ENCODE peak calls at places on chromosome 3, in nine cellular contexts. One of them, this sample, is unnamed.

GRCh38 chr3:190644766-190645165 is 130.9 kb downstream of the IL1RAP start:
- DNase-seq in adrenal gland: no peak
- DNase-seq in neural progenitor cell: no peak
- DNase-seq in upper lobe of left lung: no peak
- DNase-seq in lung: no peak
- DNase-seq in left lung: no peak
- DNase-seq in GM23338: no peak
- DNase-seq in psoas muscle: no peak
- DNase-seq in tibial artery: no peak
- DNase-seq in this sample: no peak

GRCh38 chr3:49602877-49603411 is 48.7 kb downstream of the BSN start:
- DNase-seq in adrenal gland: no peak
- DNase-seq in neural progenitor cell: no peak
- DNase-seq in upper lobe of left lung: no peak
- DNase-seq in lung: no peak
- DNase-seq in left lung: no peak
- DNase-seq in GM23338: no peak
- DNase-seq in psoas muscle: no peak
- DNase-seq in tibial artery: no peak
- DNase-seq in this sample: no peak

GRCh38 chr3:113697192-113698090 is 999 bp upstream of the USF3 start:
- DNase-seq in adrenal gland: peak; percentile 69
- DNase-seq in neural progenitor cell: peak; percentile 27
- DNase-seq in upper lobe of left lung: peak; percentile 28
- DNase-seq in lung: no peak
- DNase-seq in left lung: peak; percentile 39
- DNase-seq in GM23338: peak; percentile 66
- DNase-seq in psoas muscle: no peak
- DNase-seq in tibial artery: no peak
- DNase-seq in this sample: no peak

GRCh38 chr3:187473778-187474406 is 105.7 kb downstream of the RTP4 start:
- DNase-seq in adrenal gland: no peak
- DNase-seq in neural progenitor cell: peak; percentile 7
- DNase-seq in upper lobe of left lung: no peak
- DNase-seq in lung: no peak
- DNase-seq in left lung: no peak
- DNase-seq in GM23338: peak; percentile 59
- DNase-seq in psoas muscle: no peak
- DNase-seq in tibial artery: no peak
- DNase-seq in this sample: no peak

GRCh38 chr3:181700168-181701087 is 11.3 kb upstream of the SOX2 start:
- DNase-seq in adrenal gland: peak; percentile 77
- DNase-seq in neural progenitor cell: peak; percentile 91
- DNase-seq in upper lobe of left lung: peak; percentile 54
- DNase-seq in lung: peak; percentile 72
- DNase-seq in left lung: no peak
- DNase-seq in GM23338: peak; percentile 92
- DNase-seq in psoas muscle: no peak
- DNase-seq in tibial artery: no peak
- DNase-seq in this sample: no peak

GRCh38 chr3:29642393-29643033 is 361.6 kb downstream of the RBMS3 start:
- DNase-seq in adrenal gland: peak; percentile 84
- DNase-seq in neural progenitor cell: no peak
- DNase-seq in upper lobe of left lung: peak; percentile 21
- DNase-seq in lung: no peak
- DNase-seq in left lung: no peak
- DNase-seq in GM23338: no peak
- DNase-seq in psoas muscle: peak; percentile 58
- DNase-seq in tibial artery: no peak
- DNase-seq in this sample: no peak

GRCh38 chr3:135513106-135514063 is 452.1 kb upstream of the PPP2R3A start:
- DNase-seq in adrenal gland: peak; percentile 64
- DNase-seq in neural progenitor cell: no peak
- DNase-seq in upper lobe of left lung: no peak
- DNase-seq in lung: no peak
- DNase-seq in left lung: no peak
- DNase-seq in GM23338: peak; percentile 27
- DNase-seq in psoas muscle: no peak
- DNase-seq in tibial artery: no peak
- DNase-seq in this sample: no peak

GRCh38 chr3:31695280-31696008 is 162.7 kb downstream of the STT3B start:
- DNase-seq in adrenal gland: no peak
- DNase-seq in neural progenitor cell: peak; percentile 16
- DNase-seq in upper lobe of left lung: no peak
- DNase-seq in lung: no peak
- DNase-seq in left lung: no peak
- DNase-seq in GM23338: peak; percentile 62
- DNase-seq in psoas muscle: no peak
- DNase-seq in tibial artery: no peak
- DNase-seq in this sample: no peak

GRCh38 chr3:57184516-57184915 is 15.3 kb downstream of the HESX1 start:
- DNase-seq in adrenal gland: no peak
- DNase-seq in neural progenitor cell: peak; percentile 68
- DNase-seq in upper lobe of left lung: no peak
- DNase-seq in lung: no peak
- DNase-seq in left lung: no peak
- DNase-seq in GM23338: no peak
- DNase-seq in psoas muscle: no peak
- DNase-seq in tibial artery: no peak
- DNase-seq in this sample: no peak

GRCh38 chr3:140723576-140723975 is 45.7 kb downstream of the TRIM42 start:
- DNase-seq in adrenal gland: no peak
- DNase-seq in neural progenitor cell: no peak
- DNase-seq in upper lobe of left lung: no peak
- DNase-seq in lung: no peak
- DNase-seq in left lung: no peak
- DNase-seq in GM23338: no peak
- DNase-seq in psoas muscle: no peak
- DNase-seq in tibial artery: no peak
- DNase-seq in this sample: no peak

GRCh38 chr3:12824299-12824698 is 17.1 kb downstream of the RPL32 start:
- DNase-seq in adrenal gland: no peak
- DNase-seq in neural progenitor cell: no peak
- DNase-seq in upper lobe of left lung: no peak
- DNase-seq in lung: no peak
- DNase-seq in left lung: no peak
- DNase-seq in GM23338: no peak
- DNase-seq in psoas muscle: no peak
- DNase-seq in tibial artery: no peak
- DNase-seq in this sample: no peak

DNA sequence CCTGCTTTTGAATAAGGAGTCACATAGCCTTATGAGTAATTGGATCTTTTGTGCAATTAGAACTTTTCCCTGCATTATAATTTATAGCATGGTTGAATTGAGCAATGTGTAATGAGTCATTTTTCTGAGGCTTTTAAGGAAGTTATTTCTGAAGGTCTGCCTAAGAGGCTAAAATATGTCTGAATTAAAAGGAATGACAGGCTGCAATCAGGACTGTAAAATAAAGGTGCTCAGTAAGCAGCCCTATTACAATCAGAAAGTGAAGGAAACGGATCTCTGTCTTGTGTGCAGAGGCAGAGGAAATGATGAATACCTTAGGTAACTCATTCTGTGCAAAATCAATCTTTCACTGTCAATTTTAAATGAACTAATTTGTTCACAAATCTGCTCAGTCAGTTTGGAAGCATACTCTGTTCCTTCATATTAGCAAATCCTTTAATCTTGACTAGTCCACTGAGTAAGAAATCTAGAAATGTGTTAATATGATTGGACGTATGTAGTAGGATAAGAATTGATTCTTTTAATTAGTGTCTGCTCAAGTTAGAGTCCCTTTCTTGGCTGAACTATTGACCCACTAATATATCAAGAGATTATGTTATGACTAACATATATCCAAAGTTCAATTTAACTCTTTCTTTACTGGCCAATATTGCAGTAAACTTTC is 290.1 kb downstream of the ZIC1 start:
- DNase-seq in adrenal gland: no peak
- DNase-seq in neural progenitor cell: no peak
- DNase-seq in upper lobe of left lung: no peak
- DNase-seq in lung: no peak
- DNase-seq in left lung: no peak
- DNase-seq in GM23338: no peak
- DNase-seq in psoas muscle: no peak
- DNase-seq in tibial artery: no peak
- DNase-seq in this sample: no peak
- TF ChIP-seq CTCF in adrenal gland: no peak
- TF ChIP-seq CTCF in neural progenitor cell: no peak
- TF ChIP-seq CTCF in upper lobe of left lung: no peak
- TF ChIP-seq CTCF in lung: no peak
- TF ChIP-seq CTCF in left lung: no peak
- TF ChIP-seq CTCF in GM23338: no peak
- TF ChIP-seq CTCF in psoas muscle: no peak
- TF ChIP-seq CTCF in tibial artery: no peak
- TF ChIP-seq CTCF in this sample: no peak

GRCh38 chr3:14577897-14578296 is 37.8 kb upstream of the GRIP2 start:
- DNase-seq in adrenal gland: no peak
- DNase-seq in neural progenitor cell: no peak
- DNase-seq in upper lobe of left lung: no peak
- DNase-seq in lung: no peak
- DNase-seq in left lung: no peak
- DNase-seq in GM23338: no peak
- DNase-seq in psoas muscle: no peak
- DNase-seq in tibial artery: no peak
- DNase-seq in this sample: no peak
- TF ChIP-seq CTCF in adrenal gland: no peak
- TF ChIP-seq CTCF in neural progenitor cell: no peak
- TF ChIP-seq CTCF in upper lobe of left lung: no peak
- TF ChIP-seq CTCF in lung: no peak
- TF ChIP-seq CTCF in left lung: no peak
- TF ChIP-seq CTCF in GM23338: peak; percentile 43
- TF ChIP-seq CTCF in psoas muscle: no peak
- TF ChIP-seq CTCF in tibial artery: no peak
- TF ChIP-seq CTCF in this sample: no peak

DNA sequence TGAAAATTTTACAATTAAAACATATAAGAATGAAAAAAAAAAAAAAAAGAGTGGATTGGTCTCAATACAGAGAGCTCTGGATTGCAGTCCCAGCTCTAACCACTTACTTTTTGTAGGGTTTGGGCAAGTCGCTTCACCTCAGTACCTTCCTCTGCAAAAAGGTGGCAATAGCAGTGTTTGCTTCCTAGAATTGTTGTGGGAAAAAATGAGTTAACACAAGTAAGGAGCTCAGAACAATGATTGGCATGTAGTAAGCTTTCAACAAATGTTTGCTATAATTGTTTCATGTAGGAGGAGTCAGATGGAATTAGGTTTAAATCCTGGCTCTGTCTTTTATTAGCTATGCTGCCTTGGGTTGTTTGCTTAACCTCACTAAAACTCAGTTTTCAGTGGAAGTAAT is 425.2 kb upstream of the TBL1XR1 start:
- DNase-seq in adrenal gland: no peak
- DNase-seq in neural progenitor cell: no peak
- DNase-seq in upper lobe of left lung: no peak
- DNase-seq in lung: no peak
- DNase-seq in left lung: no peak
- DNase-seq in GM23338: peak; percentile 24
- DNase-seq in psoas muscle: no peak
- DNase-seq in tibial artery: no peak
- DNase-seq in this sample: no peak
- TF ChIP-seq CTCF in adrenal gland: no peak
- TF ChIP-seq CTCF in neural progenitor cell: no peak
- TF ChIP-seq CTCF in upper lobe of left lung: no peak
- TF ChIP-seq CTCF in lung: no peak
- TF ChIP-seq CTCF in left lung: no peak
- TF ChIP-seq CTCF in GM23338: no peak
- TF ChIP-seq CTCF in psoas muscle: no peak
- TF ChIP-seq CTCF in tibial artery: no peak
- TF ChIP-seq CTCF in this sample: peak; percentile 49

DNA sequence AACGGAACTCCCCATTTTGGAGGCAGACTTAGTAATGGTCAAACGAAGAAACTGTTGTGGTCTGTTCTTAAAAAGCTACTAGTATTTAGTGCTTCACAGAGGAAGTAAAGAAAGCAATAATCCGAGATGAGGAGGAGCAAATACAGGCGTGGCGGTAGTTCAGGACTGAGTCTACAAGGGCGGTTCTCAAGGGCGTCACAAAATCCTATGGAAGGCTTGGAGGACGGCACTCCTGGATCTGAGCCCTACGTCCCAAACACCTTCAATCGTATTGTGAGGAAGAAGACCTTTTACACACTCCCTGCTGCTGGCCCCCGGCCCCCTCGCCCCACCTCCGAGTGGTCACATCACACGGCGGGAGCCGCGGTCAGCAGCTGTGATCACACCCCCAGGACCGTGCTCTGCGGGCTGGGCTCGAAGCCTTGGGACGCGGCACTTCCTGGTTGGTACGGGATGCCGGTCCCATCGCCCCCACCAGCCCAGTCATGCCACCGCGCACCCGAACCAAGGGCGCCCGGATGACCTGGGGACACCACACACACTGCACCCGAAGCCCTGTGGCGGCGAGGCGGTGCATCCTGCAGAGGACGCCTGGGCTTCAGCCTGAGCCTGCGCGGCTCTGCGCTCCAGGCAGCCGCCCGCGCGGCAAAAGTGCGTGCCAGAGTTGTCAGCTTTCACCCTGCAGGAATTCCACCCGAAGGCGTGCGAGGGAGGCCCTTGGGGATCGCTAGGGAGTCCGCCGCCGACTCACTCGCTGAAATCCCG is 588 bp downstream of the PLD1 start:
- DNase-seq in adrenal gland: no peak
- DNase-seq in neural progenitor cell: peak; percentile 73
- DNase-seq in upper lobe of left lung: peak; percentile 84
- DNase-seq in lung: no peak
- DNase-seq in left lung: peak; percentile 81
- DNase-seq in GM23338: peak; percentile 76
- DNase-seq in psoas muscle: peak; percentile 93
- DNase-seq in tibial artery: peak; percentile 86
- DNase-seq in this sample: peak; percentile 94
- TF ChIP-seq CTCF in adrenal gland: no peak
- TF ChIP-seq CTCF in neural progenitor cell: no peak
- TF ChIP-seq CTCF in upper lobe of left lung: peak; percentile 12
- TF ChIP-seq CTCF in lung: no peak
- TF ChIP-seq CTCF in left lung: no peak
- TF ChIP-seq CTCF in GM23338: no peak
- TF ChIP-seq CTCF in psoas muscle: peak; percentile 9
- TF ChIP-seq CTCF in tibial artery: no peak
- TF ChIP-seq CTCF in this sample: peak; percentile 45

DNA sequence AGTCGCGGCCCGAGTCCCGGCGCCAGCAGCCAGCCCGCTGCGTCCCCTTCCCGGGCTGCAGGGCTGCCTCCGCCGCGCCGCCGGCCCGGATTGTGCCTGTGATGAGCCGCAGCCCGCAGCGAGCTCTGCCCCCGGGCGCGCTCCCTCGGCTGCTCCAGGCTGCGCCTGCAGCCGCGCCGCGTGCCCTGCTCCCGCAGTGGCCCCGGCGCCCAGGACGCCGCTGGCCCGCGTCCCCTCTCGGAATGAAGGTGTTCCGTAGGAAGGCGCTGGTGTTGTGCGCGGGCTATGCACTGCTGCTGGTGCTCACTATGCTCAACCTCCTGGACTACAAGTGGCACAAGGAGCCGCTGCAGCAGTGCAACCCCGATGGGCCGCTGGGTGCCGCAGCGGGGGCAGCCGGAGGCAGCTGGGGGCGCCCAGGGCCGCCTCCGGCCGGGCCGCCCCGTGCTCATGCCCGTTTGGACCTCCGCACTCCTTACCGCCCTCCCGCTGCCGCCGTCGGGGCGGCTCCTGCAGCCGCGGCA is 1.2 kb downstream of the CHST2 start:
- DNase-seq in adrenal gland: no peak
- DNase-seq in neural progenitor cell: peak; percentile 65
- DNase-seq in upper lobe of left lung: peak; percentile 21
- DNase-seq in lung: no peak
- DNase-seq in left lung: peak; percentile 41
- DNase-seq in GM23338: peak; percentile 43
- DNase-seq in psoas muscle: no peak
- DNase-seq in tibial artery: no peak
- DNase-seq in this sample: no peak
- TF ChIP-seq CTCF in adrenal gland: no peak
- TF ChIP-seq CTCF in neural progenitor cell: no peak
- TF ChIP-seq CTCF in upper lobe of left lung: no peak
- TF ChIP-seq CTCF in lung: no peak
- TF ChIP-seq CTCF in left lung: no peak
- TF ChIP-seq CTCF in GM23338: no peak
- TF ChIP-seq CTCF in psoas muscle: no peak
- TF ChIP-seq CTCF in tibial artery: no peak
- TF ChIP-seq CTCF in this sample: no peak